ENCODE peak calls at places on chromosomes 3 and 15, in four cellular contexts. H is K562, Y is HepG2, T is HCT116. Q is an unnamed sample.

GRCh38 chr3:97613139-97613538 is 151.4 kb upstream of the ARL6 start:
- DNase-seq in H (no peak), Y (no peak), T (no peak), Q (no peak)

GRCh38 chr15:98330258-98330657 is 318.1 kb upstream of the IGF1R start:
- DNase-seq in H (no peak), T (no peak), Y (no peak), Q (no peak)

GRCh38 chr3:148318240-148318639 is 379.5 kb upstream of the AGTR1 start:
- DNase-seq in T (no peak), H (no peak), Y (no peak), Q (no peak)

GRCh38 chr3:157088506-157089454 is 71.2 kb downstream of the CCNL1 start:
- DNase-seq in T (peak; percentile 78), H (peak; percentile 98), Y (peak; percentile 91), Q (peak; percentile 61)

GRCh38 chr3:128619146-128619890 is 31.3 kb downstream of the RPN1 start:
- DNase-seq in H (no peak), Y (no peak), T (no peak), Q (peak; percentile 61)

GRCh38 chr15:53036641-53037040 is 246.5 kb upstream of the ONECUT1 start:
- DNase-seq in T (no peak), H (no peak), Y (no peak), Q (no peak)

GRCh38 chr15:51600114-51600513 is 22.5 kb downstream of the DMXL2 start:
- DNase-seq in Y (no peak), H (no peak), T (peak; percentile 91), Q (no peak)

GRCh38 chr3:81572201-81572756 is 189.2 kb downstream of the GBE1 start:
- DNase-seq in H (no peak), Y (no peak), T (no peak), Q (no peak)

GRCh38 chr3:114879059-114880031 is 267.7 kb downstream of the ZBTB20 start:
- DNase-seq in T (peak; percentile 86), H (no peak), Y (no peak), Q (no peak)

GRCh38 chr15:95972136-95972553 is 358.4 kb upstream of the NR2F2 start:
- DNase-seq in H (no peak), T (no peak), Y (no peak), Q (no peak)

GRCh38 chr3:160545481-160545880 is 19.9 kb downstream of the KPNA4 start:
- DNase-seq in T (no peak), H (no peak), Y (no peak), Q (no peak)

GRCh38 chr15:68599560-68600071 is 20.8 kb downstream of the CORO2B start:
- DNase-seq in H (no peak), T (no peak), Y (no peak), Q (no peak)

GRCh38 chr3:82390868-82391267 is 629.4 kb upstream of the GBE1 start:
- DNase-seq in H (no peak), Y (no peak), T (no peak), Q (no peak)

GRCh38 chr3:179969525-179969924 is 67.2 kb downstream of the PEX5L start:
- DNase-seq in H (no peak), T (peak; percentile 3), Y (no peak), Q (peak; percentile 35)

GRCh38 chr3:109430911-109431563 is 93.7 kb upstream of the DPPA4 start:
- DNase-seq in Y (no peak), H (no peak), T (no peak), Q (no peak)

GRCh38 chr3:99920530-99921376 is 103.1 kb downstream of the CMSS1 start:
- DNase-seq in T (no peak), H (no peak), Y (peak; percentile 97), Q (no peak)

GRCh38 chr3:174466471-174467054 is 392.6 kb upstream of the NAALADL2 start:
- DNase-seq in Y (no peak), T (no peak), H (no peak), Q (no peak)

GRCh38 chr3:72446406-72447058 is 401.7 kb downstream of the SHQ1 start:
- DNase-seq in H (no peak), T (no peak), Y (no peak), Q (no peak)

GRCh38 chr15:33243393-33243792 is 48.9 kb upstream of the FMN1 start:
- DNase-seq in H (no peak), Y (no peak), T (no peak), Q (no peak)

GRCh38 chr3:30145281-30145680 is 461.1 kb upstream of the TGFBR2 start:
- DNase-seq in Y (no peak), T (no peak), H (no peak), Q (no peak)

GRCh38 chr3:194782767-194783404 is 97.2 kb downstream of the FAM43A start:
- DNase-seq in Y (peak; percentile 51), T (no peak), H (no peak), Q (no peak)

GRCh38 chr3:107307205-107307604 is 70.0 kb upstream of the CCDC54 start:
- DNase-seq in H (no peak), T (no peak), Y (no peak), Q (no peak)

GRCh38 chr15:51879555-51879954 is 50.1 kb downstream of the TMOD3 start:
- DNase-seq in Y (no peak), H (no peak), T (no peak), Q (no peak)

GRCh38 chr3:184807549-184807948 is 4.4 kb upstream of the VPS8 start:
- DNase-seq in T (no peak), Y (no peak), H (no peak), Q (no peak)

GRCh38 chr3:122858373-122858772 is 63.5 kb downstream of the SLC49A4 start:
- DNase-seq in Y (peak; percentile 12), H (no peak), T (peak; percentile 15), Q (peak; percentile 17)

GRCh38 chr3:97510795-97511194 is 253.8 kb upstream of the ARL6 start:
- DNase-seq in T (no peak), H (no peak), Y (no peak), Q (no peak)

GRCh38 chr3:27528798-27529197 is 44.6 kb upstream of the SLC4A7 start:
- DNase-seq in T (no peak), H (no peak), Y (no peak), Q (no peak)

GRCh38 chr3:43879166-43879565 is 188.4 kb downstream of the ABHD5 start:
- DNase-seq in T (peak; percentile 58), Y (no peak), H (no peak), Q (no peak)

GRCh38 chr15:65389226-65389625 is 11.4 kb upstream of the IGDCC3 start:
- DNase-seq in T (no peak), H (no peak), Y (no peak), Q (no peak)

GRCh38 chr15:49288411-49288810 is 118.4 kb downstream of the GALK2 start:
- DNase-seq in T (no peak), Y (no peak), H (no peak), Q (no peak)

GRCh38 chr15:43702701-43703433 is 9.2 kb downstream of the CKMT1A start:
- DNase-seq in H (no peak), Y (no peak), T (no peak), Q (no peak)

GRCh38 chr3:182413061-182413460 is 380.2 kb upstream of the ATP11B start:
- DNase-seq in H (no peak), Y (no peak), T (no peak), Q (no peak)

GRCh38 chr15:81197688-81198281 is 1.1 kb downstream of the IL16 start:
- DNase-seq in T (no peak), H (no peak), Y (no peak), Q (no peak)

GRCh38 chr3:78988324-78988723 is 779.5 kb downstream of the ROBO1 start:
- DNase-seq in T (no peak), H (no peak), Y (peak; percentile 59), Q (no peak)

GRCh38 chr15:43085921-43086320 is 19.9 kb downstream of the UBR1 start:
- DNase-seq in H (no peak), Y (no peak), T (no peak), Q (no peak)

GRCh38 chr3:47057212-47057671 is 77.8 kb downstream of the NBEAL2 start:
- DNase-seq in T (no peak), H (no peak), Y (no peak), Q (no peak)
- TF ChIP-seq TCF7L2 in T (no peak), H (no peak), Y (no peak), Q (no peak)

DNA sequence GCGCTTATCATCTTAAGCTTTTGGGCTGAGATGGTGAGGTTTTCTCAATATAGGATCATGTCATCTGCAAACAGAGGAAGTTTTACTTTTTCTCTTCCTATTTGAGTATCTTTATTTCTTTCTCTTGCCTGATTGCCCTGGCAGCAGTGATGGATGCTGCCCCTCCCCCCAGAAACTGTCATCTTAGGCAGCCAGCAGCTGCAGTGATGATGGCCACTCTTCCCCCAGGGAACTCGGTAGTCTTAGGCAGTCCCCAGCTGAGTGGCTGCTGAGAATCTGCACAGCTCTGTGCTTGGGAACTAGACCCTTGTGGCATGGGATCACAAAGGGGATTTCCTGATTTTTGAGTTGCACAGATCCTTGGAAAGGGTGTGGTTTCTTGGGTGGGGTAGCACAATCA is 791.1 kb upstream of the ALCAM start:
- DNase-seq in T (no peak), Y (no peak), H (no peak), Q (no peak)
- H3K9me3 ChIP-seq in T (peaks cover 14% of the 10 kb centered on the region), Y (peaks cover 60% of the 10 kb centered on the region), H (no peaks in the 10 kb centered on the region), Q (peaks cover 6% of the 10 kb centered on the region)

DNA sequence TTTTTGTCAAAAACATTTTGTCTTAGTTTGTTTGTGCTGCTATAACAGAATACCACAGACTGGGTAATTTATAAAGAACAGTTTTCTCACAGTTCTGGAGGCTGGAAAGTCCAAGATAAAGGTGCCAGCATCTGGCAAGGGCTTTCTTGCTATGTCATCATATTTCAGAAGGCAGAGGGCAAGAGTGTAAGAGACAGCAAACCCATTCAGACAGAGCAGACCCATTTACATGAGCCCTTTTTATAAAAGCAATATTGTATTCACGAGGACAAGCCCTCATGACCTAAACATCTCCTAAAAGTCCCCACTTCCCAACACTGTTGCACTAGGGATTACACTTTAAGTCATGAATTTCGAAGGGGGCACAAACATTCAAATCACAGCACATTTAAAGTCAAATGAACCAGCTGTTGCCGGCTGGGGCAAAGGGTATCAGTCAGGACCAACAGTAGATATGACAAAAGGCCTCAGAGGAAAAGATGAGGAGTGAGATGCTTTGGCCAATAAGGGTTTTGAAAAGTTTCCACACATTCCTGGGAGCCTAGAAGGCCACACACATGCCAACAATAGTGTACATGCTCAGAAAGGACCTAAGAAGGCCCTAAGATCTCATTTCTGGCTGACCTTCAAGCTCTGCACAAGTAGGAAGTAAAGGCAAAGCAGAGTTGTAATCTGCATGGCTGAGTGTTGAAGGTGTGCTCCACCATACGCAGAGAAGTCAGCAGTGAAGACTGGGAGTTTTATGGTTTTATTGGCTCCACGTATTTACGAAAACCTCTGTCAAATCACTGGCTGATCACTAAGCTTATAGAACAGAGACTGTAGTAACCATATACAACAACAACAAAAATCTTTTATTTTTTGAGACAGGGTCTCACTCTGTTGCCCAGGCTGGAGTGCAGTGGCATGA is 37.9 kb downstream of the UQCC5 start:
- DNase-seq in Y (no peak), H (no peak), T (no peak), Q (no peak)
- TF ChIP-seq TCF7L2 in Y (no peak), H (no peak), T (no peak), Q (no peak)

DNA sequence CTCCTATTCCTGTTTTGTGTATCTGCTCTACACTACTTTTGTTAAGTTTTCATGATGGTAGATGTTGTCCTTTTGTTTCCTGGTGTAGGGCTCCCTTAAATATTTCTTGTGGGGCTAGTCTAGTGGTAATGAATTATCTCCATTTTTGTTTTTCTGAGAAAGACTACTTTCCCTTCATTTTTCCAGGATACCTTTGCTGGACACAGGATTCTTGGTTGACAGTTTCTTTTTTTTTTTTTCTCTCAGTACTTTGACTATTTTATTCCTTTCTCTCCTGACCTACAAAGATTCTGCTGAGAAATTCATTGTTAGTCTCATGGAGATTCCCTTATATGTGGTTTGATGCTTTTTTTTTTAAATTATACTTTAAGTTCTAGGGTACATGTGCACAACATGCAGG is 38.0 kb downstream of the FAIM start:
- DNase-seq in T (no peak), H (no peak), Y (no peak), Q (no peak)
- H3K9me3 ChIP-seq in T (peaks cover 4% of the 10 kb centered on the region), H (peaks cover 18% of the 10 kb centered on the region), Y (peaks cover 17% of the 10 kb centered on the region), Q (peaks cover 17% of the 10 kb centered on the region)